ENCODE peak calls at places on chromosomes 2 and 18, in ten cellular contexts. One of them, this sample, is unnamed.

GRCh38 chr2:240643093-240643810 is 18.0 kb downstream of the GPR35 start:
- DNase-seq in OCI-LY7: no peak
- DNase-seq in fibroblast of mammary gland: no peak
- DNase-seq in breast epithelium: no peak
- DNase-seq in right cardiac atrium: no peak
- DNase-seq in mucosa of descending colon: no peak
- DNase-seq in choroid plexus epithelial cell: no peak
- DNase-seq in GM12865: no peak
- DNase-seq in tibial nerve: no peak
- DNase-seq in left lung: peak
- DNase-seq in this sample: no peak

GRCh38 chr2:68870215-68870614 is 982 bp downstream of the BMP10 start:
- DNase-seq in fibroblast of mammary gland: peak
- DNase-seq in GM12865: no peak
- DNase-seq in mucosa of descending colon: no peak
- DNase-seq in right cardiac atrium: no peak
- DNase-seq in left lung: no peak
- DNase-seq in tibial nerve: no peak
- DNase-seq in OCI-LY7: peak
- DNase-seq in choroid plexus epithelial cell: no peak
- DNase-seq in breast epithelium: no peak
- DNase-seq in this sample: no peak

GRCh38 chr2:26670171-26670570 is 22.4 kb upstream of the KCNK3 start:
- DNase-seq in GM12865: no peak
- DNase-seq in breast epithelium: peak
- DNase-seq in mucosa of descending colon: no peak
- DNase-seq in right cardiac atrium: no peak
- DNase-seq in fibroblast of mammary gland: peak
- DNase-seq in left lung: peak
- DNase-seq in tibial nerve: no peak
- DNase-seq in OCI-LY7: no peak
- DNase-seq in choroid plexus epithelial cell: peak
- DNase-seq in this sample: no peak

GRCh38 chr2:134504586-134505336 is 214.0 kb downstream of the TMEM163 start:
- DNase-seq in fibroblast of mammary gland: no peak
- DNase-seq in right cardiac atrium: no peak
- DNase-seq in tibial nerve: no peak
- DNase-seq in choroid plexus epithelial cell: no peak
- DNase-seq in mucosa of descending colon: no peak
- DNase-seq in breast epithelium: no peak
- DNase-seq in GM12865: no peak
- DNase-seq in OCI-LY7: no peak
- DNase-seq in left lung: no peak
- DNase-seq in this sample: no peak

GRCh38 chr2:180520206-180520605 is 460.2 kb upstream of the UBE2E3 start:
- DNase-seq in tibial nerve: no peak
- DNase-seq in fibroblast of mammary gland: peak
- DNase-seq in OCI-LY7: no peak
- DNase-seq in left lung: no peak
- DNase-seq in mucosa of descending colon: no peak
- DNase-seq in choroid plexus epithelial cell: peak
- DNase-seq in GM12865: no peak
- DNase-seq in right cardiac atrium: no peak
- DNase-seq in breast epithelium: no peak
- DNase-seq in this sample: no peak

GRCh38 chr2:86453838-86454237 is 12.7 kb downstream of the KDM3A start:
- DNase-seq in OCI-LY7: no peak
- DNase-seq in fibroblast of mammary gland: peak
- DNase-seq in mucosa of descending colon: no peak
- DNase-seq in choroid plexus epithelial cell: peak
- DNase-seq in left lung: no peak
- DNase-seq in GM12865: no peak
- DNase-seq in tibial nerve: peak
- DNase-seq in breast epithelium: peak
- DNase-seq in right cardiac atrium: peak
- DNase-seq in this sample: no peak

GRCh38 chr18:74395630-74396251 is 61.4 kb downstream of the DIPK1C start:
- DNase-seq in tibial nerve: no peak
- DNase-seq in right cardiac atrium: no peak
- DNase-seq in choroid plexus epithelial cell: peak
- DNase-seq in mucosa of descending colon: no peak
- DNase-seq in left lung: no peak
- DNase-seq in OCI-LY7: no peak
- DNase-seq in breast epithelium: no peak
- DNase-seq in fibroblast of mammary gland: no peak
- DNase-seq in GM12865: no peak
- DNase-seq in this sample: no peak

GRCh38 chr2:38105911-38106310 is 30.0 kb upstream of the CYP1B1 start:
- DNase-seq in tibial nerve: no peak
- DNase-seq in fibroblast of mammary gland: no peak
- DNase-seq in choroid plexus epithelial cell: no peak
- DNase-seq in GM12865: no peak
- DNase-seq in left lung: no peak
- DNase-seq in right cardiac atrium: no peak
- DNase-seq in mucosa of descending colon: no peak
- DNase-seq in breast epithelium: no peak
- DNase-seq in OCI-LY7: no peak
- DNase-seq in this sample: no peak

GRCh38 chr2:125313806-125314205 is 1288.7 kb downstream of the CNTNAP5 start:
- DNase-seq in right cardiac atrium: no peak
- DNase-seq in left lung: no peak
- DNase-seq in choroid plexus epithelial cell: no peak
- DNase-seq in fibroblast of mammary gland: no peak
- DNase-seq in GM12865: peak
- DNase-seq in tibial nerve: no peak
- DNase-seq in mucosa of descending colon: peak
- DNase-seq in OCI-LY7: no peak
- DNase-seq in breast epithelium: no peak
- DNase-seq in this sample: no peak

GRCh38 chr2:239444626-239445625 is 44.1 kb upstream of the HDAC4 start:
- DNase-seq in fibroblast of mammary gland: peak
- DNase-seq in GM12865: no peak
- DNase-seq in tibial nerve: peak
- DNase-seq in left lung: peak
- DNase-seq in right cardiac atrium: no peak
- DNase-seq in OCI-LY7: no peak
- DNase-seq in mucosa of descending colon: no peak
- DNase-seq in choroid plexus epithelial cell: no peak
- DNase-seq in breast epithelium: no peak
- DNase-seq in this sample: no peak

DNA sequence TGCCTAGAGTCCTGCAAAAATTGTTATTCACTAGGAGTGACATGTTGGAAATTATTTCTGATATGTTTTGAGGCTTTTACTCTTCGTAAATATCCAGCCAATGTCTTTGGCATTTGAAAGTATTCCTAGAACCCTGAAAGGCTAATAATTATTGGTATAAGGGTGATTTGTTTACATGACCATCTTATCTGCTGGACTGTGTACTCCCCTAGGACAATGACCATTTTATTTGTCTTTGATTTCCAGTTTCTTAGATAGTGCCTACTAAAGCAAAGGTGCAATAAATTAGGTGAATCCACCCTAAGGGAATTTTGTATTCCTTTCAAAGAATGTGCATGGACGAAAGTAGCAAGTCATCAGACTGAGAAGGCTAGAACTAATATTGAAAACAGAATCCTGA is 235.5 kb downstream of the GPD2 start:
- DNase-seq in left lung: no peak
- DNase-seq in tibial nerve: no peak
- DNase-seq in right cardiac atrium: no peak
- DNase-seq in fibroblast of mammary gland: no peak
- DNase-seq in mucosa of descending colon: no peak
- DNase-seq in breast epithelium: no peak
- DNase-seq in OCI-LY7: no peak
- DNase-seq in choroid plexus epithelial cell: no peak
- DNase-seq in GM12865: no peak
- DNase-seq in this sample: no peak
- H3K4me3 ChIP-seq in left lung: no peak
- H3K4me3 ChIP-seq in tibial nerve: no peak
- H3K4me3 ChIP-seq in right cardiac atrium: no peak
- H3K4me3 ChIP-seq in fibroblast of mammary gland: no peak
- H3K4me3 ChIP-seq in mucosa of descending colon: no peak
- H3K4me3 ChIP-seq in breast epithelium: no peak
- H3K4me3 ChIP-seq in OCI-LY7: no peak
- H3K4me3 ChIP-seq in choroid plexus epithelial cell: no peak
- H3K4me3 ChIP-seq in GM12865: no peak
- H3K4me3 ChIP-seq in this sample: no peak

GRCh38 chr18:49813321-49814146 is at the start of gene ACAA2:
- DNase-seq in fibroblast of mammary gland: peak
- DNase-seq in right cardiac atrium: peak
- DNase-seq in GM12865: peak
- DNase-seq in left lung: peak
- DNase-seq in mucosa of descending colon: peak
- DNase-seq in tibial nerve: peak
- DNase-seq in choroid plexus epithelial cell: peak
- DNase-seq in breast epithelium: peak
- DNase-seq in OCI-LY7: peak
- DNase-seq in this sample: peak

GRCh38 chr18:49814147-49814499 is 790 bp upstream of the ACAA2 start:
- DNase-seq in right cardiac atrium: peak
- DNase-seq in mucosa of descending colon: no peak
- DNase-seq in left lung: peak
- DNase-seq in breast epithelium: peak
- DNase-seq in GM12865: no peak
- DNase-seq in OCI-LY7: no peak
- DNase-seq in choroid plexus epithelial cell: peak
- DNase-seq in tibial nerve: peak
- DNase-seq in fibroblast of mammary gland: peak
- DNase-seq in this sample: no peak

GRCh38 chr18:49812321-49813070 is 837 bp downstream of the ACAA2 start:
- DNase-seq in right cardiac atrium: no peak
- DNase-seq in left lung: no peak
- DNase-seq in mucosa of descending colon: no peak
- DNase-seq in tibial nerve: no peak
- DNase-seq in GM12865: no peak
- DNase-seq in fibroblast of mammary gland: no peak
- DNase-seq in choroid plexus epithelial cell: no peak
- DNase-seq in breast epithelium: no peak
- DNase-seq in OCI-LY7: no peak
- DNase-seq in this sample: no peak

GRCh38 chr18:49813071-49813320 is 337 bp downstream of the ACAA2 start:
- DNase-seq in left lung: peak
- DNase-seq in tibial nerve: peak
- DNase-seq in breast epithelium: no peak
- DNase-seq in OCI-LY7: peak
- DNase-seq in choroid plexus epithelial cell: peak
- DNase-seq in mucosa of descending colon: peak
- DNase-seq in right cardiac atrium: peak
- DNase-seq in fibroblast of mammary gland: peak
- DNase-seq in GM12865: peak
- DNase-seq in this sample: no peak

DNA sequence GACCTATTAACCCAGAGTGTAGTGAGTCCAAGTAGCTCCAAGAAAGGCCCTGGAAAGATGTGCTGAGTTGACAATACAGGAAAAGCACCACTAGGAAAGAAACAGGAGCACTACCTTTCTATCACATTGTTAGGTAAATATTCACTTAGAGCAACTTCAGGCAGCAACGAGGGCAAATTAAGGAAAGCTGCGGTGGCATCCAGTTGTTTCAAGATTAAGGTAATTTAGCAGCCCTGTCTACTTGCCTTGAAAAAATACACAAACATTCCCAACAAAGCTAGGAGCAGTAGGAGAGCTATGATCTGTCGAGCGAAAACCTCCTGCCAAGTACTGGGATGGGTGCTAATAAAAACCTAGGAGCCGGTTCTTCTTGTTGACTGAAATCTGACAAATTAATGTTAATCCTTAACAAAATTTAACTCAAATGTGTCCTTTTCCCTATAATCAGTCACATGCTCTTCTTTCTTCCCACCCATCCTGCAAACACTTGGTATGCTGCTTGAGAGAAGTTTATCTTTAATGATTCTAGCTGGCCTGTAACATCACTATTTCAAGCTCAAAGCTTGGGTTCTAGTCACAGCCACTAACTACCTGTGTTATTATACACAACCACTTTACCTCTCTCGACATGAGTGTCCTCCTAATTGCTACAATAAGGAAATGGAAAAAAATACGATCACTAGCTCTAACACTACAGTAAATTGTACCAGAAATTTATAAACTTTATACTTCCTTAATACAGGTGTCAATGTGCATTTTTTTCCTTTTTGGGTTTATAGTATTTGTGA is 2.0 kb downstream of the ACAA2 start:
- DNase-seq in GM12865: no peak
- DNase-seq in breast epithelium: no peak
- DNase-seq in fibroblast of mammary gland: no peak
- DNase-seq in tibial nerve: no peak
- DNase-seq in left lung: no peak
- DNase-seq in mucosa of descending colon: no peak
- DNase-seq in OCI-LY7: no peak
- DNase-seq in right cardiac atrium: no peak
- DNase-seq in choroid plexus epithelial cell: no peak
- DNase-seq in this sample: no peak
- H3K4me3 ChIP-seq in GM12865: no peak
- H3K4me3 ChIP-seq in breast epithelium: peak
- H3K4me3 ChIP-seq in fibroblast of mammary gland: no peak
- H3K4me3 ChIP-seq in tibial nerve: no peak
- H3K4me3 ChIP-seq in left lung: no peak
- H3K4me3 ChIP-seq in mucosa of descending colon: no peak
- H3K4me3 ChIP-seq in OCI-LY7: peak
- H3K4me3 ChIP-seq in right cardiac atrium: no peak
- H3K4me3 ChIP-seq in choroid plexus epithelial cell: no peak
- H3K4me3 ChIP-seq in this sample: no peak

GRCh38 chr2:106658616-106659015 is 171.5 kb downstream of the CD8B2 start:
- DNase-seq in choroid plexus epithelial cell: no peak
- DNase-seq in fibroblast of mammary gland: no peak
- DNase-seq in OCI-LY7: no peak
- DNase-seq in GM12865: no peak
- DNase-seq in mucosa of descending colon: no peak
- DNase-seq in breast epithelium: no peak
- DNase-seq in left lung: no peak
- DNase-seq in tibial nerve: no peak
- DNase-seq in right cardiac atrium: no peak
- DNase-seq in this sample: no peak
- H3K4me3 ChIP-seq in choroid plexus epithelial cell: no peak
- H3K4me3 ChIP-seq in fibroblast of mammary gland: no peak
- H3K4me3 ChIP-seq in OCI-LY7: no peak
- H3K4me3 ChIP-seq in GM12865: no peak
- H3K4me3 ChIP-seq in mucosa of descending colon: no peak
- H3K4me3 ChIP-seq in breast epithelium: no peak
- H3K4me3 ChIP-seq in left lung: no peak
- H3K4me3 ChIP-seq in tibial nerve: no peak
- H3K4me3 ChIP-seq in right cardiac atrium: no peak
- H3K4me3 ChIP-seq in this sample: no peak

DNA sequence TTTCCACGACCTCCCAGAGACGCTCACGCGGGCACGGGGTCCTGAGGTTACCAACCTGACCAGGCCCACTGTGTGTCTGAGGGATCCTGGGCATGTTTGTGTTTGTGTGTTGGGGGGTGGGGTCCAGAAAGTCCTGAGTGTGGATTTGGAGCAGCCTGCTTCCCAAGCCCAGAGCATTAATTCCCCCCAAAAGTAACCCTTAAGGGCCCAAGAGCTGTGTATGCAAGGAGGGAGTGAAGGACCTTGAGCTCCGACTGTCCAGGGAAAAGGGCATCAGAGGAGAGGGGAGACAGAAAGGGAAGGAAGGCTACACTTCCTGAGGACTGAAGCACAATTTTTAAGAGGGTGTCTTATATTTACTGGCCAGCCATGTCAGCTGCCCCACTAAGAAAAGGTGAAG is 5.2 kb upstream of the SIX3 start:
- DNase-seq in mucosa of descending colon: no peak
- DNase-seq in tibial nerve: no peak
- DNase-seq in left lung: no peak
- DNase-seq in OCI-LY7: no peak
- DNase-seq in fibroblast of mammary gland: no peak
- DNase-seq in right cardiac atrium: no peak
- DNase-seq in breast epithelium: no peak
- DNase-seq in GM12865: no peak
- DNase-seq in choroid plexus epithelial cell: no peak
- DNase-seq in this sample: no peak
- H3K4me3 ChIP-seq in mucosa of descending colon: no peak
- H3K4me3 ChIP-seq in tibial nerve: no peak
- H3K4me3 ChIP-seq in left lung: no peak
- H3K4me3 ChIP-seq in OCI-LY7: no peak
- H3K4me3 ChIP-seq in fibroblast of mammary gland: no peak
- H3K4me3 ChIP-seq in right cardiac atrium: no peak
- H3K4me3 ChIP-seq in breast epithelium: no peak
- H3K4me3 ChIP-seq in GM12865: no peak
- H3K4me3 ChIP-seq in choroid plexus epithelial cell: no peak
- H3K4me3 ChIP-seq in this sample: no peak

This sample was measured in CD8-positive, alpha-beta T cell.